ENCODE peak calls at places on chromosomes 11 and 22, in five cellular contexts. One of them, this sample, is unnamed.

GRCh38 chr22:24414984-24415945 is 12.1 kb upstream of the ADORA2A start:
- DNase-seq in MV-4-11: no peak
- DNase-seq in H9: no peak
- DNase-seq in T follicular helper cell: no peak
- DNase-seq in stimulated activated CD8-positive, alpha-beta memory T cell treated with anti-CD3 and anti-CD28 coated beads, Interleukin-2, amount 100 ng/mL, for 48 hours: no peak
- DNase-seq in this sample: no peak

GRCh38 chr11:67562951-67563350 is 20.7 kb upstream of the GSTP1 start:
- DNase-seq in MV-4-11: no peak
- DNase-seq in H9: no peak
- DNase-seq in T follicular helper cell: no peak
- DNase-seq in stimulated activated CD8-positive, alpha-beta memory T cell treated with anti-CD3 and anti-CD28 coated beads, Interleukin-2, amount 100 ng/mL, for 48 hours: no peak
- DNase-seq in this sample: peak; percentile 9

GRCh38 chr11:45247433-45247832 is 38.7 kb downstream of the SYT13 start:
- DNase-seq in MV-4-11: no peak
- DNase-seq in H9: no peak
- DNase-seq in T follicular helper cell: no peak
- DNase-seq in stimulated activated CD8-positive, alpha-beta memory T cell treated with anti-CD3 and anti-CD28 coated beads, Interleukin-2, amount 100 ng/mL, for 48 hours: no peak
- DNase-seq in this sample: no peak

GRCh38 chr11:93474122-93474521 is 69.1 kb downstream of the SMCO4 start:
- DNase-seq in MV-4-11: no peak
- DNase-seq in H9: no peak
- DNase-seq in T follicular helper cell: no peak
- DNase-seq in stimulated activated CD8-positive, alpha-beta memory T cell treated with anti-CD3 and anti-CD28 coated beads, Interleukin-2, amount 100 ng/mL, for 48 hours: no peak
- DNase-seq in this sample: no peak

GRCh38 chr11:72864692-72865655 is 50.8 kb downstream of the ATG16L2 start:
- DNase-seq in MV-4-11: no peak
- DNase-seq in H9: no peak
- DNase-seq in T follicular helper cell: no peak
- DNase-seq in stimulated activated CD8-positive, alpha-beta memory T cell treated with anti-CD3 and anti-CD28 coated beads, Interleukin-2, amount 100 ng/mL, for 48 hours: no peak
- DNase-seq in this sample: no peak

GRCh38 chr11:94793822-94794221 is 25.7 kb downstream of the AMOTL1 start:
- DNase-seq in MV-4-11: no peak
- DNase-seq in H9: no peak
- DNase-seq in T follicular helper cell: no peak
- DNase-seq in stimulated activated CD8-positive, alpha-beta memory T cell treated with anti-CD3 and anti-CD28 coated beads, Interleukin-2, amount 100 ng/mL, for 48 hours: no peak
- DNase-seq in this sample: no peak

GRCh38 chr22:49765951-49766350 is 61.7 kb downstream of the BRD1 start:
- DNase-seq in MV-4-11: no peak
- DNase-seq in H9: no peak
- DNase-seq in T follicular helper cell: no peak
- DNase-seq in stimulated activated CD8-positive, alpha-beta memory T cell treated with anti-CD3 and anti-CD28 coated beads, Interleukin-2, amount 100 ng/mL, for 48 hours: no peak
- DNase-seq in this sample: no peak

GRCh38 chr11:128290106-128290840 is 297.1 kb downstream of the ETS1 start:
- DNase-seq in MV-4-11: peak; percentile 47
- DNase-seq in H9: peak; percentile 54
- DNase-seq in T follicular helper cell: peak; percentile 52
- DNase-seq in stimulated activated CD8-positive, alpha-beta memory T cell treated with anti-CD3 and anti-CD28 coated beads, Interleukin-2, amount 100 ng/mL, for 48 hours: peak; percentile 56
- DNase-seq in this sample: peak; percentile 58

GRCh38 chr11:12235549-12235944 is 125.2 kb downstream of the MICAL2 start:
- DNase-seq in MV-4-11: no peak
- DNase-seq in H9: no peak
- DNase-seq in T follicular helper cell: no peak
- DNase-seq in stimulated activated CD8-positive, alpha-beta memory T cell treated with anti-CD3 and anti-CD28 coated beads, Interleukin-2, amount 100 ng/mL, for 48 hours: no peak
- DNase-seq in this sample: peak; percentile 39

GRCh38 chr22:35861451-35861850 is 143.8 kb downstream of the APOL5 start:
- DNase-seq in MV-4-11: no peak
- DNase-seq in H9: no peak
- DNase-seq in T follicular helper cell: no peak
- DNase-seq in stimulated activated CD8-positive, alpha-beta memory T cell treated with anti-CD3 and anti-CD28 coated beads, Interleukin-2, amount 100 ng/mL, for 48 hours: no peak
- DNase-seq in this sample: no peak